ENCODE peak calls at places on chromosomes 7 and 10, in six cellular contexts. F is gastrocnemius medialis, H is A549, G is esophagus squamous epithelium, W is breast epithelium, K is heart left ventricle. P is an unnamed sample.

GRCh38 chr10:125155101-125155500 is 5.3 kb downstream of the CTBP2 start:
- DNase-seq in F (no peak), K (no peak), G (no peak), H (no peak), W (no peak), P (no peak)

GRCh38 chr10:5615263-5615820 is 51.1 kb downstream of the ASB13 start:
- DNase-seq in F (no peak), G (no peak), W (no peak), H (peak), K (no peak), P (no peak)

GRCh38 chr7:82549616-82550285 is 106.2 kb upstream of the CACNA2D1 start:
- DNase-seq in K (no peak), W (no peak), F (no peak), G (no peak), H (no peak), P (no peak)

GRCh38 chr10:124842721-124843120 is 41.1 kb downstream of the ABRAXAS2 start:
- DNase-seq in G (no peak), F (no peak), K (no peak), H (no peak), W (no peak), P (no peak)

GRCh38 chr10:28954211-28954610 is 276.9 kb downstream of the BAMBI start:
- DNase-seq in G (no peak), F (no peak), K (no peak), W (no peak), H (no peak), P (no peak)

GRCh38 chr10:97100657-97101056 is 85.1 kb downstream of the SLIT1 start:
- DNase-seq in K (no peak), H (no peak), W (no peak), G (no peak), F (no peak), P (no peak)

GRCh38 chr7:40403664-40404476 is 269.1 kb downstream of the SUGCT start:
- DNase-seq in K (no peak), H (no peak), F (no peak), G (no peak), W (no peak), P (no peak)

GRCh38 chr10:49488056-49488455 is 50.9 kb downstream of the ERCC6 start:
- DNase-seq in W (no peak), F (no peak), H (no peak), G (no peak), K (no peak), P (no peak)

GRCh38 chr7:30743371-30744074 is 8.4 kb upstream of the INMT start:
- DNase-seq in H (no peak), F (no peak), K (peak), W (no peak), G (no peak), P (no peak)

GRCh38 chr10:47357911-47358310 is 9.7 kb downstream of the RBP3 start:
- DNase-seq in F (no peak), H (no peak), W (no peak), K (no peak), G (no peak), P (no peak)

GRCh38 chr7:80298201-80298600 is 163.6 kb downstream of the GNAI1 start:
- DNase-seq in F (no peak), H (no peak), K (no peak), G (no peak), W (no peak), P (no peak)

GRCh38 chr10:28604567-28605536 is 71.9 kb downstream of the WAC start:
- DNase-seq in G (no peak), F (no peak), W (no peak), K (no peak), H (no peak), P (no peak)

GRCh38 chr7:112665709-112666108 is 124.5 kb downstream of the TMEM168 start:
- DNase-seq in H (peak), G (no peak), K (no peak), W (no peak), F (no peak), P (no peak)

GRCh38 chr7:35993663-35994622 is 159.1 kb upstream of the EEPD1 start:
- DNase-seq in W (no peak), H (peak), G (no peak), K (no peak), F (no peak), P (no peak)

GRCh38 chr10:91286572-91286971 is 66.1 kb downstream of the PCGF5 start:
- DNase-seq in K (no peak), H (no peak), W (no peak), F (no peak), G (no peak), P (no peak)

GRCh38 chr10:7035111-7035761 is 375.6 kb downstream of the SFMBT2 start:
- DNase-seq in H (no peak), W (no peak), K (no peak), G (no peak), F (no peak), P (no peak)

GRCh38 chr7:15801565-15801964 is 115.1 kb upstream of the MEOX2 start:
- DNase-seq in W (no peak), G (no peak), K (no peak), F (peak), H (no peak), P (peak)

GRCh38 chr7:138194567-138194966 is 118.3 kb downstream of the AKR1D1 start:
- DNase-seq in H (no peak), G (no peak), K (no peak), F (no peak), W (no peak), P (no peak)

GRCh38 chr10:43606323-43607198 is at the start of gene ZNF485:
- DNase-seq in W (no peak), K (peak), H (peak), G (peak), F (peak), P (peak)

GRCh38 chr10:131816157-131816775 is 84.5 kb upstream of the PPP2R2D start:
- DNase-seq in W (no peak), K (no peak), G (no peak), H (no peak), F (no peak), P (peak)

GRCh38 chr7:149454750-149455149 is 6.1 kb downstream of the ZNF777 start:
- DNase-seq in G (no peak), F (no peak), H (no peak), K (no peak), W (no peak), P (peak)

GRCh38 chr10:34813626-34814227 is 1.4 kb downstream of the PARD3 start:
- DNase-seq in H (peak), G (no peak), F (peak), K (peak), W (no peak), P (no peak)

GRCh38 chr7:11251436-11251835 is 277.8 kb downstream of the PHF14 start:
- DNase-seq in H (no peak), W (no peak), K (no peak), F (no peak), G (no peak), P (no peak)

GRCh38 chr10:42985436-42986316 is 91.2 kb upstream of the RET start:
- DNase-seq in W (peak), K (no peak), F (no peak), G (no peak), H (no peak), P (no peak)

GRCh38 chr7:106050002-106050742 is 61.9 kb downstream of the SYPL1 start:
- DNase-seq in W (no peak), G (no peak), H (peak), F (peak), K (no peak), P (no peak)

GRCh38 chr7:92645531-92646061 is 55.4 kb upstream of the FAM133B start:
- DNase-seq in K (peak), W (no peak), H (peak), G (no peak), F (no peak), P (no peak)

GRCh38 chr7:55260171-55260570 is 105.0 kb upstream of the LANCL2 start:
- DNase-seq in H (no peak), K (no peak), W (no peak), F (no peak), G (no peak), P (peak)

GRCh38 chr10:31706464-31706863 is 222.2 kb downstream of the ARHGAP12 start:
- DNase-seq in K (no peak), G (no peak), W (no peak), F (no peak), H (no peak), P (no peak)

GRCh38 chr10:44370731-44371248 is 14.1 kb downstream of the CXCL12 start:
- DNase-seq in W (no peak), K (peak), H (no peak), F (no peak), G (no peak), P (no peak)

GRCh38 chr10:25758041-25758457 is 176.0 kb upstream of the MYO3A start:
- DNase-seq in H (peak), G (no peak), F (no peak), K (no peak), W (no peak), P (no peak)

DNA sequence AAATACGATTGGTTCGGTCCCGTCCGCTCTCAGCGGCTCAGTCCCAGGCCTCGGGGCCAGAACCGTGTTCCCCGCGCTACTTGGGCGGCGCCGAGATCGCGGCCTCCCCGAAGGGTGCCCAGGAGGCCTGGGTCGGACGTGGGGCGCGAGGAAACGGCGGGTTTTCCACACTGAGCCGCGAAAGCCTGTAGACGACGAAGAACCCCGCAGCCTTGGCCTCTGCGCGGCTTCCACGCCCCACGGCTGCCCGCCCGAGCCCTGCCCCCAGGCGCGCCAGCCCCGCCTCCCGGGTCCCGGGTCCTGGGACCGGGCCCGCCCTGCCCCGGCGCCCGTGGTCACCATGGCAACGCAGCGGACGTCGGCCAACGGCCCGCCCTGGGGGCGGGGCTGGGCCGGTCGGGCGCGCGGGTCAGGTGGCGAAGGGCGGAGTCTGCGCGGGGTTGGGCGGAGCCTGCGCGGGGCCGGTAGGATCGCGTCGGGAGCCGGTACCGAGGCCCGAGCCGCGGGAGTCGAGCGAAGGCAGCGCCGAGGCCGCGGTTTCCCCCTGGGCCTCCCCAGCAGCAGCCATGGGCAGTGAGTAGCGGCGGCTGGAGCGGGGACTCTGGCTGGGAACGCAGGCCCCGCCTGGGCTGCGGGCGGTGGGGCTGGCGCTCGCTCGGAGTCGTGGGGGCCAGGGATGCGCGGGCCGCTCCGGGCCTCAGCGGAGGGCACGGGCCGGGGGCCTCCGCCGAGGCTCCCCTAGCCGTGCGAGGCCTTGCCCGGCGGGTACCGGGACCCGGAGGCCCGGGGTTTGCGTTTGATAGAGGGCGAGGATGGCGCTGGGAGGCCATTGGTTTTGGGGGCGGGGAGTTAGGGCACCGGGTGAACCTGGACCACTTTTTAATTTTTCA is at the start of gene SEC61A2:
- DNase-seq in W (peak), F (peak), K (peak), H (peak), G (peak), P (peak)
- TF ChIP-seq POLR2A in W (no peak), F (peak), K (no peak), H (peak), G (no peak), P (no peak)

DNA sequence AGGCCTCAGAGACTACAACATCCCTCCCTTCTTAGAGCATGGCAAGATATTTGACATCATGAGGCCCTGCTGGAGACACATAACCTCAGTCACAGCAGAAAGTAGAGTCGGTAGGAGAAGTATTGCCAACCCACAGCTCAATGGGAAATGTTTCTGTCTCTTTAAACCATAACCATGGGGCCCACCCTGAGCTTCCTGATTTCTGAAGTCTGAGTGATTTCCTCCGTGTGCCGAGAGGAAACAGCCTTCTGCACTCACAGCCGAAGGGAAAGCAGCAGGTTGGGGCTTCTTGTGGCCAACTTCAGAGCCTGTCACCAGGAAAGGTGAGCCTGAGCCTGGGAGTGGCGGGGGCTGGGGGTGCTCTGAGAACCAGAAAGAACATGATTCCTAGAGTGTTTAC is at the start of gene GIMAP1:
- DNase-seq in G (no peak), K (peak), H (no peak), W (no peak), F (peak), P (no peak)
- H3K4me3 ChIP-seq in G (peak), K (peak), H (no peak), W (peak), F (peak), P (peak)

GRCh38 chr10:70478191-70479160 is at the start of gene PALD1:
- DNase-seq in K (peak), W (peak), G (no peak), F (peak), H (peak), P (peak)
- TF ChIP-seq POLR2A in K (no peak), W (no peak), G (no peak), F (peak), H (peak), P (no peak)

GRCh38 chr7:17307033-17307432 is 8.6 kb downstream of the AHR start:
- DNase-seq in F (no peak), W (no peak), H (no peak), G (no peak), K (no peak), P (peak)

GRCh38 chr7:17305387-17306171 is 7.1 kb downstream of the AHR start:
- DNase-seq in G (no peak), H (no peak), F (no peak), K (no peak), W (no peak), P (no peak)

GRCh38 chr7:17302575-17303142 is 4.2 kb downstream of the AHR start:
- DNase-seq in K (no peak), W (no peak), H (no peak), F (no peak), G (no peak), P (no peak)

GRCh38 chr7:17307558-17307957 is 9.1 kb downstream of the AHR start:
- DNase-seq in G (no peak), W (no peak), F (no peak), H (no peak), K (no peak), P (no peak)

GRCh38 chr7:17304926-17305325 is 6.5 kb downstream of the AHR start:
- DNase-seq in W (no peak), G (no peak), F (no peak), H (peak), K (no peak), P (no peak)
- H3K4me3 ChIP-seq in W (peak), G (peak), F (no peak), H (no peak), K (no peak), P (no peak)

GRCh38 chr10:79111427-79111826 is 42.7 kb downstream of the ZMIZ1 start:
- DNase-seq in W (no peak), G (no peak), H (peak), K (no peak), F (no peak), P (no peak)
- TF ChIP-seq POLR2A in W (no peak), G (no peak), H (no peak), K (no peak), F (no peak), P (no peak)

DNA sequence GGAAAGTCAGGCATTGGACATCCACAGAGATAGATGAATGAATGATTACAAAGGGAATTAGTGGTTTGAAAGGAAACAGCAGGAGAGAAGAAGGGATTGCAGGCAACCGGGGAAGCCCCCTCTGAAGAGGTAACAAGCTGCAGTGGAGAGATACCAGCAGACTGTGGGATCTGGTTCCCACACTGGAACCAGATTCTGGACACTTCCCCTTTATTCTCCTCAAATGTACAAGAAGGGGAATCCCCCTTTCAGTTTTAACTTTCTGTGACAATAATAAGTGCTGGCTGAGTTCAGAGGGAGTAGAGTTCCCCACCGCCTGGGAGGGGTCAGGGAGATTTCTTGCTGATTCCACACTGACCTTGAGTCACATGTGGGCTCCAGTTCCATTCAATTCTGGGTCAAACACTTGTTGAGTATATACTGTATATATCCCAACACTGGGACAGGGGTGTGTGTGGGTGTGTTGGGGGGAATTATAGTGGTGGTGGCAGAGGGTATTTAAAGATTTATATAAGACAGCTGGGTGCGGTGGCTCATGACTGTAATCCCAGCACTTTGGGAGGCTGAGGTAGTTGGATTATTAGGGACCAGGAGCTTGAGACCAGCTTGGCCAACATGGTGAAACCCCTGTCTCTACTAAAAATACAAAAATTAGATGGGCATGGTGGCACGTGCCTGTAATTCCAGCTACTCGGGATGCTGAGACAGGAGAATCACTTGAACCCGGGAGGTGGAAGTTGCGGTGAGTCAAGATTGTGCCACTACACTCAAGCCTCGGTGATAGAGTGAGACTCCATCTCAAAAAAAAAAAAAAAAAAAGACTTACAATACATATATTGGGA is 16.5 kb upstream of the DDIT4 start:
- DNase-seq in H (peak), F (no peak), K (no peak), W (no peak), G (no peak), P (no peak)
- H3K4me3 ChIP-seq in H (no peak), F (no peak), K (no peak), W (no peak), G (no peak), P (no peak)

GRCh38 chr7:1393421-1393820 is 65.8 kb downstream of the MICALL2 start:
- DNase-seq in W (no peak), F (no peak), K (peak), H (no peak), G (no peak), P (no peak)

GRCh38 chr7:1396195-1396594 is 63.1 kb downstream of the MICALL2 start:
- DNase-seq in H (no peak), W (no peak), F (no peak), G (no peak), K (no peak), P (no peak)

GRCh38 chr7:1394371-1394770 is 64.9 kb downstream of the MICALL2 start:
- DNase-seq in F (no peak), W (no peak), G (no peak), K (peak), H (no peak), P (no peak)

GRCh38 chr7:1397491-1398327 is 61.6 kb downstream of the MICALL2 start:
- DNase-seq in K (no peak), G (no peak), H (no peak), F (no peak), W (no peak), P (no peak)

DNA sequence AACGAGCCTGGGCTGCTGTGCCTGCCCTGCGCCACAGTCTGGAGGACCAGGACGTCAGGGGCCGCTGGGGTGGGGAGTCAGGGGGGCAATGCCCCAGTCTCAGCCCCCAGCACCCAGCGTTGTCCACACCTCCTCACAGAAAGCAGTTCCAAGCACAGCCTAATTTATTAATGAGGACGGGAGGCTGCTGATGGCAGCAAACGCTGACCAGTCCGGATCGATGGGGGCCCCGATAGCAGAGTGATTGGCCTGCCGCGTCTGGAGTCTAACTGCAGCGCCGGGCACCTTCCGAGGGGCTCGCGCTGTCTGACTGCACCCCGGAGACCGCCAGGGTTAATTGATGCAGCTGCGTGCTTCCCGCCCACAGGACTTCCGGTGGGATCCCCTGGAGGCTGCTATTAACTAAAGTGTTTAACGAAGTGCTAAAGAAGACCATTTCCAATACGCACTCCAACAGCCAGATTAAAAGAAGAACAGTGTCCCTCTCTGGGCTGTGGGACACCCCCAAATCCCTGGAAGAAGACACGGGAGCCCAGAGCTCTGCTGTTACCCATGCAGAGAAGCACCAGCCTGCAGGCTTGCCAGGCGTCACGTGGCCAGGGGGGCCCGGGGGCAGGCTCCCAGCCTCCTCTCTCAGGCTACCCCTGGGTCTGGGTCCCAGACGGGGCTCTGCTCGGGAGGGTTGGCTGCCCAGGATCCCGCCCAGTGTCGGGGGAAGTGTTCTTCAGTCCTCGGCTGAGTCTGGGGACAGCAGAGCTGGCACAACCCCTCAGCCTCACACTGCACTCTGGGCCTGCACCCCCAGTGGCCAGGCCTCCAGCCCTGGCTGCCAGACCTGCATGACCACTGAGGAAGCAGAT is 63.8 kb downstream of the MICALL2 start:
- DNase-seq in G (no peak), F (no peak), W (no peak), K (peak), H (no peak), P (no peak)
- TF ChIP-seq POLR2A in G (no peak), F (no peak), W (no peak), K (no peak), H (no peak), P (no peak)

P was measured in lower leg skin.